ENCODE peak calls at places on chromosomes 4 and X, in nine cellular contexts. P is HFFc6; W is non-pigmented ciliary epithelial cell; Q is effector CD4-positive, alpha-beta T cell; V is NCI-H1417; T is HEK293T; U is SW480; K is stromal cell of bone marrow; M is heart left ventricle. R is an unnamed sample.

GRCh38 chrX:38634665-38635064 is 73.3 kb downstream of the TSPAN7 start:
- DNase-seq in P (no peak), W (no peak), Q (no peak), V (no peak), T (no peak), U (no peak), K (no peak), M (no peak), R (no peak)

GRCh38 chr4:175891863-175892262 is 79.8 kb upstream of the GPM6A start:
- DNase-seq in P (peak; percentile 1), W (no peak), Q (no peak), V (peak; percentile 6), T (peak; percentile 25), U (peak; percentile 46), K (peak; percentile 4), M (no peak), R (peak; percentile 28)

GRCh38 chr4:113617195-113617594 is 144.3 kb downstream of the CAMK2D start:
- DNase-seq in P (no peak), W (no peak), Q (no peak), V (no peak), T (no peak), U (no peak), K (no peak), M (no peak), R (no peak)

GRCh38 chrX:42772874-42773273 is 5.1 kb downstream of the PPP1R2C start:
- DNase-seq in P (no peak), W (no peak), Q (no peak), V (no peak), T (no peak), U (no peak), K (no peak), M (no peak), R (no peak)

GRCh38 chrX:18701621-18702361 is 5.7 kb upstream of the PPEF1 start:
- DNase-seq in P (no peak), W (no peak), Q (no peak), V (no peak), T (no peak), U (peak; percentile 5), K (no peak), M (peak; percentile 18), R (peak; percentile 8)

GRCh38 chrX:153766098-153766817 is 2.2 kb downstream of the PLXNB3 start:
- DNase-seq in P (peak; percentile 62), W (peak; percentile 11), Q (no peak), V (peak; percentile 32), T (no peak), U (peak; percentile 91), K (peak; percentile 21), M (peak; percentile 14), R (peak; percentile 27)

GRCh38 chr4:141435446-141436225 is 200.7 kb upstream of the IL15 start:
- DNase-seq in P (peak; percentile 13), W (no peak), Q (no peak), V (no peak), T (no peak), U (no peak), K (no peak), M (no peak), R (no peak)

GRCh38 chr4:11259837-11260236 is 168.9 kb downstream of the HS3ST1 start:
- DNase-seq in P (no peak), W (no peak), Q (no peak), V (no peak), T (no peak), U (no peak), K (no peak), M (no peak), R (no peak)

GRCh38 chr4:17690135-17690534 is 75.7 kb downstream of the MED28 start:
- DNase-seq in P (no peak), W (no peak), Q (no peak), V (no peak), T (no peak), U (no peak), K (no peak), M (no peak), R (no peak)

GRCh38 chrX:19709812-19710518 is 177.4 kb downstream of the SH3KBP1 start:
- DNase-seq in P (peak; percentile 94), W (peak; percentile 70), Q (no peak), V (no peak), T (no peak), U (peak; percentile 92), K (peak; percentile 81), M (no peak), R (no peak)